ENCODE peak calls at places on chromosomes 16 and 17, in ten cellular contexts. One of them, this sample, is unnamed.

GRCh38 chr17:34566873-34567272 is 12.5 kb upstream of the TMEM132E start:
- DNase-seq in D341Med: no peak
- DNase-seq in GM23338: no peak
- DNase-seq in stimulated activated CD4-positive, alpha-beta T cell treated with anti-CD3 and anti-CD28 coated beads, TNF-alpha, amount 100 ng/mL, for 1 hour: no peak
- DNase-seq in IMR-90: no peak
- DNase-seq in substantia nigra: no peak
- DNase-seq in OCI-LY7: no peak
- DNase-seq in astrocyte: no peak
- DNase-seq in CD4-positive, alpha-beta T cell: no peak
- DNase-seq in fibroblast of the conjunctiva: no peak
- DNase-seq in this sample: no peak

GRCh38 chr16:11133344-11133921 is 122.6 kb downstream of the SOCS1 start:
- DNase-seq in CD4-positive, alpha-beta T cell: no peak
- DNase-seq in astrocyte: peak; percentile 97
- DNase-seq in substantia nigra: no peak
- DNase-seq in OCI-LY7: no peak
- DNase-seq in D341Med: no peak
- DNase-seq in GM23338: no peak
- DNase-seq in IMR-90: peak; percentile 96
- DNase-seq in fibroblast of the conjunctiva: peak; percentile 76
- DNase-seq in stimulated activated CD4-positive, alpha-beta T cell treated with anti-CD3 and anti-CD28 coated beads, TNF-alpha, amount 100 ng/mL, for 1 hour: no peak
- DNase-seq in this sample: no peak

GRCh38 chr17:57697891-57698708 is 47.0 kb downstream of the CCDC182 start:
- DNase-seq in astrocyte: no peak
- DNase-seq in OCI-LY7: no peak
- DNase-seq in D341Med: no peak
- DNase-seq in substantia nigra: no peak
- DNase-seq in IMR-90: no peak
- DNase-seq in fibroblast of the conjunctiva: no peak
- DNase-seq in CD4-positive, alpha-beta T cell: no peak
- DNase-seq in stimulated activated CD4-positive, alpha-beta T cell treated with anti-CD3 and anti-CD28 coated beads, TNF-alpha, amount 100 ng/mL, for 1 hour: no peak
- DNase-seq in GM23338: peak; percentile 20
- DNase-seq in this sample: no peak

GRCh38 chr16:29765167-29766032 is 12.7 kb upstream of the ZG16 start:
- DNase-seq in substantia nigra: no peak
- DNase-seq in stimulated activated CD4-positive, alpha-beta T cell treated with anti-CD3 and anti-CD28 coated beads, TNF-alpha, amount 100 ng/mL, for 1 hour: no peak
- DNase-seq in GM23338: no peak
- DNase-seq in fibroblast of the conjunctiva: no peak
- DNase-seq in astrocyte: no peak
- DNase-seq in D341Med: no peak
- DNase-seq in OCI-LY7: no peak
- DNase-seq in CD4-positive, alpha-beta T cell: no peak
- DNase-seq in IMR-90: no peak
- DNase-seq in this sample: no peak

GRCh38 chr17:56821847-56822534 is 11.7 kb downstream of the C17orf67 start:
- DNase-seq in fibroblast of the conjunctiva: no peak
- DNase-seq in astrocyte: no peak
- DNase-seq in GM23338: no peak
- DNase-seq in IMR-90: no peak
- DNase-seq in D341Med: no peak
- DNase-seq in stimulated activated CD4-positive, alpha-beta T cell treated with anti-CD3 and anti-CD28 coated beads, TNF-alpha, amount 100 ng/mL, for 1 hour: no peak
- DNase-seq in CD4-positive, alpha-beta T cell: no peak
- DNase-seq in OCI-LY7: no peak
- DNase-seq in substantia nigra: no peak
- DNase-seq in this sample: no peak

GRCh38 chr17:76121932-76122383 is 18.4 kb upstream of the EXOC7 start:
- DNase-seq in fibroblast of the conjunctiva: no peak
- DNase-seq in IMR-90: no peak
- DNase-seq in substantia nigra: no peak
- DNase-seq in GM23338: peak; percentile 72
- DNase-seq in stimulated activated CD4-positive, alpha-beta T cell treated with anti-CD3 and anti-CD28 coated beads, TNF-alpha, amount 100 ng/mL, for 1 hour: no peak
- DNase-seq in CD4-positive, alpha-beta T cell: no peak
- DNase-seq in D341Med: no peak
- DNase-seq in astrocyte: no peak
- DNase-seq in OCI-LY7: no peak
- DNase-seq in this sample: no peak

GRCh38 chr16:61590577-61590976 is 445.7 kb downstream of the CDH8 start:
- DNase-seq in CD4-positive, alpha-beta T cell: no peak
- DNase-seq in astrocyte: no peak
- DNase-seq in fibroblast of the conjunctiva: no peak
- DNase-seq in IMR-90: no peak
- DNase-seq in D341Med: no peak
- DNase-seq in GM23338: no peak
- DNase-seq in substantia nigra: no peak
- DNase-seq in stimulated activated CD4-positive, alpha-beta T cell treated with anti-CD3 and anti-CD28 coated beads, TNF-alpha, amount 100 ng/mL, for 1 hour: no peak
- DNase-seq in OCI-LY7: no peak
- DNase-seq in this sample: no peak

GRCh38 chr16:767743-768235 is 7.3 kb downstream of the MSLN start:
- DNase-seq in GM23338: no peak
- DNase-seq in D341Med: no peak
- DNase-seq in stimulated activated CD4-positive, alpha-beta T cell treated with anti-CD3 and anti-CD28 coated beads, TNF-alpha, amount 100 ng/mL, for 1 hour: no peak
- DNase-seq in substantia nigra: no peak
- DNase-seq in CD4-positive, alpha-beta T cell: no peak
- DNase-seq in fibroblast of the conjunctiva: no peak
- DNase-seq in OCI-LY7: no peak
- DNase-seq in IMR-90: no peak
- DNase-seq in astrocyte: no peak
- DNase-seq in this sample: no peak

GRCh38 chr16:51419768-51420167 is 268.7 kb upstream of the SALL1 start:
- DNase-seq in D341Med: no peak
- DNase-seq in fibroblast of the conjunctiva: no peak
- DNase-seq in OCI-LY7: no peak
- DNase-seq in substantia nigra: no peak
- DNase-seq in GM23338: no peak
- DNase-seq in IMR-90: no peak
- DNase-seq in CD4-positive, alpha-beta T cell: no peak
- DNase-seq in stimulated activated CD4-positive, alpha-beta T cell treated with anti-CD3 and anti-CD28 coated beads, TNF-alpha, amount 100 ng/mL, for 1 hour: no peak
- DNase-seq in astrocyte: no peak
- DNase-seq in this sample: no peak

GRCh38 chr17:57986841-57987581 is 1.0 kb downstream of the VEZF1 start:
- DNase-seq in astrocyte: peak; percentile 83
- DNase-seq in IMR-90: peak; percentile 91
- DNase-seq in GM23338: peak; percentile 62
- DNase-seq in D341Med: peak; percentile 69
- DNase-seq in stimulated activated CD4-positive, alpha-beta T cell treated with anti-CD3 and anti-CD28 coated beads, TNF-alpha, amount 100 ng/mL, for 1 hour: no peak
- DNase-seq in OCI-LY7: no peak
- DNase-seq in fibroblast of the conjunctiva: peak; percentile 52
- DNase-seq in substantia nigra: no peak
- DNase-seq in CD4-positive, alpha-beta T cell: peak; percentile 34
- DNase-seq in this sample: no peak

GRCh38 chr17:44184212-44184810 is 2.5 kb upstream of the TMUB2 start:
- DNase-seq in stimulated activated CD4-positive, alpha-beta T cell treated with anti-CD3 and anti-CD28 coated beads, TNF-alpha, amount 100 ng/mL, for 1 hour: no peak
- DNase-seq in fibroblast of the conjunctiva: no peak
- DNase-seq in OCI-LY7: no peak
- DNase-seq in IMR-90: no peak
- DNase-seq in substantia nigra: no peak
- DNase-seq in CD4-positive, alpha-beta T cell: no peak
- DNase-seq in D341Med: no peak
- DNase-seq in astrocyte: no peak
- DNase-seq in GM23338: no peak
- DNase-seq in this sample: no peak

GRCh38 chr16:795580-796229 is 4.8 kb downstream of the GNG13 start:
- DNase-seq in GM23338: no peak
- DNase-seq in D341Med: no peak
- DNase-seq in substantia nigra: no peak
- DNase-seq in IMR-90: no peak
- DNase-seq in CD4-positive, alpha-beta T cell: no peak
- DNase-seq in fibroblast of the conjunctiva: no peak
- DNase-seq in astrocyte: no peak
- DNase-seq in OCI-LY7: no peak
- DNase-seq in stimulated activated CD4-positive, alpha-beta T cell treated with anti-CD3 and anti-CD28 coated beads, TNF-alpha, amount 100 ng/mL, for 1 hour: no peak
- DNase-seq in this sample: no peak

GRCh38 chr16:89473136-89473712 is 17.1 kb downstream of the ANKRD11 start:
- DNase-seq in OCI-LY7: no peak
- DNase-seq in IMR-90: no peak
- DNase-seq in D341Med: no peak
- DNase-seq in astrocyte: no peak
- DNase-seq in fibroblast of the conjunctiva: no peak
- DNase-seq in stimulated activated CD4-positive, alpha-beta T cell treated with anti-CD3 and anti-CD28 coated beads, TNF-alpha, amount 100 ng/mL, for 1 hour: no peak
- DNase-seq in substantia nigra: no peak
- DNase-seq in CD4-positive, alpha-beta T cell: no peak
- DNase-seq in GM23338: no peak
- DNase-seq in this sample: no peak

GRCh38 chr16:30882429-30883310 is 11.2 kb downstream of the BCL7C start:
- DNase-seq in astrocyte: no peak
- DNase-seq in D341Med: no peak
- DNase-seq in substantia nigra: no peak
- DNase-seq in GM23338: no peak
- DNase-seq in OCI-LY7: no peak
- DNase-seq in IMR-90: no peak
- DNase-seq in CD4-positive, alpha-beta T cell: no peak
- DNase-seq in stimulated activated CD4-positive, alpha-beta T cell treated with anti-CD3 and anti-CD28 coated beads, TNF-alpha, amount 100 ng/mL, for 1 hour: no peak
- DNase-seq in fibroblast of the conjunctiva: no peak
- DNase-seq in this sample: no peak

GRCh38 chr16:4513881-4514280 is 24.7 kb downstream of the CDIP1 start:
- DNase-seq in substantia nigra: no peak
- DNase-seq in stimulated activated CD4-positive, alpha-beta T cell treated with anti-CD3 and anti-CD28 coated beads, TNF-alpha, amount 100 ng/mL, for 1 hour: no peak
- DNase-seq in GM23338: no peak
- DNase-seq in fibroblast of the conjunctiva: no peak
- DNase-seq in astrocyte: no peak
- DNase-seq in CD4-positive, alpha-beta T cell: no peak
- DNase-seq in OCI-LY7: no peak
- DNase-seq in IMR-90: no peak
- DNase-seq in D341Med: no peak
- DNase-seq in this sample: no peak

GRCh38 chr17:82587234-82588086 is 60.8 kb downstream of the WDR45B start:
- DNase-seq in GM23338: no peak
- DNase-seq in CD4-positive, alpha-beta T cell: no peak
- DNase-seq in OCI-LY7: no peak
- DNase-seq in D341Med: peak; percentile 51
- DNase-seq in IMR-90: peak; percentile 10
- DNase-seq in astrocyte: no peak
- DNase-seq in substantia nigra: no peak
- DNase-seq in stimulated activated CD4-positive, alpha-beta T cell treated with anti-CD3 and anti-CD28 coated beads, TNF-alpha, amount 100 ng/mL, for 1 hour: no peak
- DNase-seq in fibroblast of the conjunctiva: no peak
- DNase-seq in this sample: no peak

GRCh38 chr16:87602005-87602790 is at the start of gene JPH3:
- DNase-seq in D341Med: peak; percentile 80
- DNase-seq in GM23338: peak; percentile 84
- DNase-seq in CD4-positive, alpha-beta T cell: no peak
- DNase-seq in IMR-90: no peak
- DNase-seq in substantia nigra: no peak
- DNase-seq in astrocyte: no peak
- DNase-seq in fibroblast of the conjunctiva: no peak
- DNase-seq in stimulated activated CD4-positive, alpha-beta T cell treated with anti-CD3 and anti-CD28 coated beads, TNF-alpha, amount 100 ng/mL, for 1 hour: no peak
- DNase-seq in OCI-LY7: no peak
- DNase-seq in this sample: no peak

GRCh38 chr17:57442914-57443571 is 186.7 kb downstream of the MSI2 start:
- DNase-seq in substantia nigra: peak; percentile 24
- DNase-seq in astrocyte: peak; percentile 73
- DNase-seq in GM23338: no peak
- DNase-seq in IMR-90: no peak
- DNase-seq in D341Med: peak; percentile 60
- DNase-seq in stimulated activated CD4-positive, alpha-beta T cell treated with anti-CD3 and anti-CD28 coated beads, TNF-alpha, amount 100 ng/mL, for 1 hour: peak; percentile 22
- DNase-seq in OCI-LY7: peak; percentile 88
- DNase-seq in fibroblast of the conjunctiva: no peak
- DNase-seq in CD4-positive, alpha-beta T cell: peak; percentile 51
- DNase-seq in this sample: no peak

GRCh38 chr16:9090101-9090959 is 1.1 kb upstream of the HAPSTR1 start:
- DNase-seq in D341Med: peak; percentile 68
- DNase-seq in GM23338: peak; percentile 64
- DNase-seq in substantia nigra: peak; percentile 31
- DNase-seq in CD4-positive, alpha-beta T cell: peak; percentile 36
- DNase-seq in fibroblast of the conjunctiva: no peak
- DNase-seq in OCI-LY7: peak; percentile 45
- DNase-seq in stimulated activated CD4-positive, alpha-beta T cell treated with anti-CD3 and anti-CD28 coated beads, TNF-alpha, amount 100 ng/mL, for 1 hour: peak; percentile 16
- DNase-seq in IMR-90: no peak
- DNase-seq in astrocyte: no peak
- DNase-seq in this sample: peak; percentile 17

GRCh38 chr17:78736526-78737079 is 45.5 kb downstream of the CYTH1 start:
- DNase-seq in GM23338: peak; percentile 58
- DNase-seq in IMR-90: no peak
- DNase-seq in CD4-positive, alpha-beta T cell: peak; percentile 68
- DNase-seq in stimulated activated CD4-positive, alpha-beta T cell treated with anti-CD3 and anti-CD28 coated beads, TNF-alpha, amount 100 ng/mL, for 1 hour: peak; percentile 19
- DNase-seq in fibroblast of the conjunctiva: no peak
- DNase-seq in OCI-LY7: peak; percentile 91
- DNase-seq in substantia nigra: no peak
- DNase-seq in D341Med: peak; percentile 74
- DNase-seq in astrocyte: no peak
- DNase-seq in this sample: peak; percentile 54

GRCh38 chr17:48490391-48491026 is 40.3 kb downstream of the HOXB1 start:
- DNase-seq in GM23338: no peak
- DNase-seq in OCI-LY7: no peak
- DNase-seq in D341Med: no peak
- DNase-seq in fibroblast of the conjunctiva: no peak
- DNase-seq in astrocyte: peak; percentile 46
- DNase-seq in IMR-90: no peak
- DNase-seq in substantia nigra: no peak
- DNase-seq in CD4-positive, alpha-beta T cell: no peak
- DNase-seq in stimulated activated CD4-positive, alpha-beta T cell treated with anti-CD3 and anti-CD28 coated beads, TNF-alpha, amount 100 ng/mL, for 1 hour: no peak
- DNase-seq in this sample: no peak

GRCh38 chr16:31488630-31489564 is 6.0 kb downstream of the SLC5A2 start:
- DNase-seq in GM23338: peak; percentile 25
- DNase-seq in substantia nigra: no peak
- DNase-seq in OCI-LY7: no peak
- DNase-seq in stimulated activated CD4-positive, alpha-beta T cell treated with anti-CD3 and anti-CD28 coated beads, TNF-alpha, amount 100 ng/mL, for 1 hour: no peak
- DNase-seq in fibroblast of the conjunctiva: no peak
- DNase-seq in CD4-positive, alpha-beta T cell: no peak
- DNase-seq in astrocyte: no peak
- DNase-seq in D341Med: no peak
- DNase-seq in IMR-90: no peak
- DNase-seq in this sample: no peak

GRCh38 chr17:2215616-2216364 is 87.8 kb downstream of the SMG6 start:
- DNase-seq in GM23338: peak; percentile 78
- DNase-seq in D341Med: peak; percentile 26
- DNase-seq in substantia nigra: peak; percentile 25
- DNase-seq in IMR-90: peak; percentile 94
- DNase-seq in fibroblast of the conjunctiva: peak; percentile 81
- DNase-seq in CD4-positive, alpha-beta T cell: peak; percentile 62
- DNase-seq in astrocyte: peak; percentile 99
- DNase-seq in OCI-LY7: peak; percentile 85
- DNase-seq in stimulated activated CD4-positive, alpha-beta T cell treated with anti-CD3 and anti-CD28 coated beads, TNF-alpha, amount 100 ng/mL, for 1 hour: no peak
- DNase-seq in this sample: peak; percentile 24

GRCh38 chr17:34979650-34980352 is 511 bp upstream of the LIG3 start:
- DNase-seq in GM23338: peak; percentile 33
- DNase-seq in substantia nigra: no peak
- DNase-seq in IMR-90: peak; percentile 22
- DNase-seq in astrocyte: peak; percentile 29
- DNase-seq in OCI-LY7: peak; percentile 19
- DNase-seq in CD4-positive, alpha-beta T cell: no peak
- DNase-seq in fibroblast of the conjunctiva: no peak
- DNase-seq in D341Med: no peak
- DNase-seq in stimulated activated CD4-positive, alpha-beta T cell treated with anti-CD3 and anti-CD28 coated beads, TNF-alpha, amount 100 ng/mL, for 1 hour: no peak
- DNase-seq in this sample: no peak

GRCh38 chr17:17078832-17079231 is 36.6 kb downstream of the MPRIP start:
- DNase-seq in substantia nigra: no peak
- DNase-seq in astrocyte: no peak
- DNase-seq in GM23338: no peak
- DNase-seq in IMR-90: no peak
- DNase-seq in CD4-positive, alpha-beta T cell: no peak
- DNase-seq in OCI-LY7: no peak
- DNase-seq in stimulated activated CD4-positive, alpha-beta T cell treated with anti-CD3 and anti-CD28 coated beads, TNF-alpha, amount 100 ng/mL, for 1 hour: no peak
- DNase-seq in fibroblast of the conjunctiva: no peak
- DNase-seq in D341Med: no peak
- DNase-seq in this sample: no peak

GRCh38 chr16:80591071-80591935 is 50.5 kb downstream of the DYNLRB2 start:
- DNase-seq in OCI-LY7: no peak
- DNase-seq in stimulated activated CD4-positive, alpha-beta T cell treated with anti-CD3 and anti-CD28 coated beads, TNF-alpha, amount 100 ng/mL, for 1 hour: no peak
- DNase-seq in astrocyte: no peak
- DNase-seq in CD4-positive, alpha-beta T cell: peak; percentile 1
- DNase-seq in GM23338: no peak
- DNase-seq in D341Med: no peak
- DNase-seq in IMR-90: no peak
- DNase-seq in fibroblast of the conjunctiva: no peak
- DNase-seq in substantia nigra: no peak
- DNase-seq in this sample: no peak

GRCh38 chr17:41806685-41807445 is 4.9 kb downstream of the P3H4 start:
- DNase-seq in IMR-90: no peak
- DNase-seq in stimulated activated CD4-positive, alpha-beta T cell treated with anti-CD3 and anti-CD28 coated beads, TNF-alpha, amount 100 ng/mL, for 1 hour: no peak
- DNase-seq in OCI-LY7: no peak
- DNase-seq in CD4-positive, alpha-beta T cell: no peak
- DNase-seq in GM23338: no peak
- DNase-seq in astrocyte: no peak
- DNase-seq in substantia nigra: no peak
- DNase-seq in D341Med: no peak
- DNase-seq in fibroblast of the conjunctiva: no peak
- DNase-seq in this sample: no peak

GRCh38 chr16:72099377-72099818 is 5.8 kb downstream of the DHX38 start:
- DNase-seq in IMR-90: peak; percentile 49
- DNase-seq in substantia nigra: peak; percentile 10
- DNase-seq in fibroblast of the conjunctiva: peak; percentile 37
- DNase-seq in D341Med: peak; percentile 77
- DNase-seq in CD4-positive, alpha-beta T cell: peak; percentile 13
- DNase-seq in stimulated activated CD4-positive, alpha-beta T cell treated with anti-CD3 and anti-CD28 coated beads, TNF-alpha, amount 100 ng/mL, for 1 hour: no peak
- DNase-seq in GM23338: peak; percentile 82
- DNase-seq in OCI-LY7: peak; percentile 67
- DNase-seq in astrocyte: peak; percentile 15
- DNase-seq in this sample: no peak

This sample was measured in central memory CD8-positive, alpha-beta T cell.